ENCODE peak calls at places on chromosomes 2 and 18, in four cellular contexts. X is fibroblast of lung; M is hepatic stellate cell; O is activated naive CD4-positive, alpha-beta T cell treated with Interleukin-2 at 50 U/mL for 16 hours. H is an unnamed sample.
A peak's percentile ranks its signal among the peaks of the same experiment; 100 is the strongest.

GRCh38 chr2:12254280-12254860 is 462.4 kb upstream of the TRIB2 start:
- DNase-seq in X (no peak), M (no peak), O (no peak), H (no peak)

GRCh38 chr18:73563345-73563744 is 584.3 kb downstream of the FBXO15 start:
- DNase-seq in M (no peak), O (no peak), X (peak; percentile 26), H (no peak)

GRCh38 chr2:237616373-237617304 is 10.7 kb upstream of the LRRFIP1 start:
- DNase-seq in X (peak; percentile 94), M (peak; percentile 82), O (no peak), H (no peak)

GRCh38 chr2:26847663-26848335 is at the start of gene DPYSL5:
- DNase-seq in X (no peak), M (no peak), O (peak; percentile 5), H (peak; percentile 53)

GRCh38 chr2:205148756-205149155 is 533.5 kb upstream of the NRP2 start:
- DNase-seq in X (no peak), M (no peak), O (no peak), H (no peak)

GRCh38 chr2:18067980-18068379 is 189.5 kb downstream of the KCNS3 start:
- DNase-seq in O (no peak), M (no peak), X (no peak), H (no peak)

GRCh38 chr2:47187124-47187523 is 32.0 kb upstream of the STPG4 start:
- DNase-seq in X (no peak), M (no peak), O (no peak), H (no peak)

GRCh38 chr2:156845806-156846558 is 409.8 kb downstream of the GPD2 start:
- DNase-seq in O (no peak), M (no peak), X (peak; percentile 27), H (no peak)

GRCh38 chr2:32812316-32812715 is 134.4 kb upstream of the LTBP1 start:
- DNase-seq in X (no peak), O (no peak), M (no peak), H (no peak)

GRCh38 chr18:5238371-5238758 is 41.3 kb upstream of the AKAIN1 start:
- DNase-seq in O (peak; percentile 49), M (peak; percentile 27), X (no peak), H (no peak)

GRCh38 chr2:241858206-241859016 is at the start of gene PDCD1:
- DNase-seq in M (no peak), X (no peak), O (peak; percentile 79), H (no peak)

GRCh38 chr2:144517825-144518699 is 1.9 kb downstream of the ZEB2 start:
- DNase-seq in M (no peak), X (peak; percentile 53), O (no peak), H (no peak)

GRCh38 chr2:45857848-45858520 is 206.5 kb downstream of the PRKCE start:
- DNase-seq in X (no peak), M (no peak), O (no peak), H (no peak)

GRCh38 chr2:38440655-38441054 is 63.6 kb upstream of the ATL2 start:
- DNase-seq in M (no peak), X (no peak), O (no peak), H (no peak)

H was measured in esophagus muscularis mucosa.